ENCODE peak calls at places on chromosomes 13 and 19, in eight cellular contexts. Z is PC-9, A is spleen, F is left ventricle myocardium inferior, B is lower leg skin, I is thoracic aorta, W is GM12865, S is adrenal gland. O is an unnamed sample.

GRCh38 chr19:3434630-3435553 is 45.4 kb downstream of the SMIM24 start:
- DNase-seq in Z (peak; percentile 90), A (peak; percentile 99), F (peak; percentile 96), B (peak; percentile 94), I (peak; percentile 91), W (peak; percentile 98), S (peak; percentile 96), O (peak; percentile 81)

GRCh38 chr19:11179716-11180297 is 17.5 kb downstream of the KANK2 start:
- DNase-seq in Z (no peak), A (no peak), F (no peak), B (no peak), I (no peak), W (peak; percentile 83), S (no peak), O (no peak)

GRCh38 chr19:748274-748598 is 2.7 kb upstream of the MISP start:
- DNase-seq in Z (no peak), A (no peak), F (no peak), B (no peak), I (no peak), W (no peak), S (no peak), O (no peak)

GRCh38 chr13:39840201-39840600 is 184.7 kb downstream of the COG6 start:
- DNase-seq in Z (no peak), A (no peak), F (no peak), B (no peak), I (no peak), W (no peak), S (no peak), O (no peak)

GRCh38 chr13:105599477-105600037 is 935.9 kb downstream of the EFNB2 start:
- DNase-seq in Z (no peak), A (no peak), F (no peak), B (no peak), I (no peak), W (no peak), S (no peak), O (no peak)

GRCh38 chr19:2631213-2631821 is 71.2 kb downstream of the GNG7 start:
- DNase-seq in Z (no peak), A (peak; percentile 78), F (no peak), B (no peak), I (no peak), W (peak; percentile 77), S (no peak), O (no peak)

GRCh38 chr19:55353803-55354697 is 469 bp downstream of the COX6B2 start:
- DNase-seq in Z (peak; percentile 85), A (peak; percentile 86), F (peak; percentile 65), B (no peak), I (no peak), W (peak; percentile 58), S (no peak), O (no peak)

GRCh38 chr19:45955905-45956608 is 17.6 kb downstream of the NOVA2 start:
- DNase-seq in Z (peak; percentile 66), A (peak; percentile 84), F (peak; percentile 63), B (peak; percentile 28), I (no peak), W (no peak), S (peak; percentile 60), O (no peak)

GRCh38 chr19:41706741-41707501 is 1.5 kb upstream of the CEACAM5 start:
- DNase-seq in Z (peak; percentile 81), A (peak; percentile 90), F (peak; percentile 23), B (no peak), I (no peak), W (peak; percentile 67), S (peak; percentile 31), O (no peak)

GRCh38 chr13:50809133-50810090 is 34.1 kb downstream of the DLEU7 start:
- DNase-seq in Z (no peak), A (no peak), F (no peak), B (no peak), I (no peak), W (no peak), S (no peak), O (peak; percentile 91)

GRCh38 chr13:111006508-111007031 is 91.7 kb upstream of the ANKRD10 start:
- DNase-seq in Z (no peak), A (no peak), F (peak; percentile 83), B (peak; percentile 61), I (peak; percentile 69), W (no peak), S (peak; percentile 64), O (no peak)

GRCh38 chr13:111564657-111565056 is 244.2 kb downstream of the TEX29 start:
- DNase-seq in Z (no peak), A (peak; percentile 28), F (no peak), B (no peak), I (no peak), W (no peak), S (no peak), O (no peak)

GRCh38 chr19:39430675-39431593 is 4.8 kb downstream of the RPS16 start:
- DNase-seq in Z (peak; percentile 80), A (peak; percentile 75), F (no peak), B (no peak), I (peak; percentile 32), W (peak; percentile 86), S (peak; percentile 60), O (peak; percentile 99)

GRCh38 chr13:98447881-98448641 is 128.8 kb downstream of the STK24 start:
- DNase-seq in Z (no peak), A (no peak), F (peak; percentile 58), B (no peak), I (no peak), W (peak; percentile 87), S (no peak), O (no peak)

GRCh38 chr13:32951580-32951979 is 64.6 kb upstream of the KL start:
- DNase-seq in Z (no peak), A (no peak), F (no peak), B (no peak), I (no peak), W (no peak), S (no peak), O (no peak)

GRCh38 chr19:33302974-33303790 is 848 bp upstream of the CEBPA start:
- DNase-seq in Z (peak; percentile 68), A (peak; percentile 88), F (peak; percentile 57), B (no peak), I (no peak), W (no peak), S (no peak), O (peak; percentile 26)

GRCh38 chr19:14477417-14478112 is 2.4 kb upstream of the PTGER1 start:
- DNase-seq in Z (no peak), A (no peak), F (no peak), B (no peak), I (no peak), W (no peak), S (peak; percentile 33), O (no peak)

GRCh38 chr19:14476663-14477401 is 1.7 kb upstream of the PTGER1 start:
- DNase-seq in Z (peak; percentile 84), A (no peak), F (no peak), B (peak; percentile 50), I (no peak), W (no peak), S (no peak), O (no peak)

GRCh38 chr19:14475251-14476073 is at the start of gene PTGER1:
- DNase-seq in Z (peak; percentile 43), A (no peak), F (no peak), B (no peak), I (no peak), W (no peak), S (no peak), O (no peak)

GRCh38 chr19:14474827-14475226 is 327 bp downstream of the PTGER1 start:
- DNase-seq in Z (no peak), A (no peak), F (no peak), B (no peak), I (no peak), W (no peak), S (no peak), O (no peak)

DNA sequence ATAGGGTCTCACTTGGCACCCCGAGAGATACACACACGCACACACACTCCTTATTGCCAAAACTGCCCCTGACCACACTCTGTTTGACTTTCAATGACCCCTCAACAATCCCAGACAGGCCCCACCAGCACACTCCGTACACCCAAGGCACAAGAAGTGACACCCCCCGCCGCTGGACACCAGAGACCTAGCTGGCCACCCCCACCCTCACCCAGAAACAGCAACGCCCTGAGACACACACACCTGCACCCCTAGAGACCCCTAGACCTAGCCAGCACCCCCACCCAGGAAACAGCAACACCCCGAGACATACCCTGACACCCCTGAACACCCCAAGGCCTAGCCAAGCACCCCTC is 1.1 kb upstream of the PTGER1 start:
- DNase-seq in Z (no peak), A (no peak), F (no peak), B (no peak), I (no peak), W (no peak), S (no peak), O (no peak)
- H3K4me3 ChIP-seq in Z (no peak overlapping the region), A (no peak overlapping the region), F (no peak overlapping the region), B (no peak overlapping the region), I (no peak overlapping the region), W (no peak overlapping the region), S (no peak overlapping the region), O (no peak overlapping the region)

GRCh38 chr13:28530729-28531194 is 35.8 kb upstream of the FLT1 start:
- DNase-seq in Z (no peak), A (no peak), F (no peak), B (no peak), I (no peak), W (no peak), S (no peak), O (no peak)
- TF ChIP-seq CTCF in Z (no peak), A (no peak), F (peak; percentile 13), B (no peak), I (no peak), W (no peak), S (no peak), O (no peak)

DNA sequence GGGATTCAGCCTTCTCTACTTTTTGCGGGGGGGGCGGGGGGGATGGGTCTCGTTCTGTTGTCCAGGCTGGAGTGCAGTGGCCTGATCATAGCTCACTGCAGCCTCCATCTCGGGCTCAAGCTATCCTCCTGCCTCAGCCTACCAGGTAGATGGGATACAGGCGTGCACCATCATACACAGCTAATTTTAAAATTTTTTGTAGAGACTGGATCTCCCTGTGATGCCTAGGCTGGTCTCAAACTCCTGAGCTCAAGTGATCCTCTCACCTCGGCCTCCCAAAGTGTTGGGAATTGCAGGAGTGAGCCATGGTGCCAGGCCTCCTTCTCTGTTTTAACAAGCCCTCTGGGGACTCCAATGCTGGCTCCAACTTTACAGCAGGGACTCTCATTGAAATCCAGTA is 569 bp upstream of the ZNF792 start:
- DNase-seq in Z (no peak), A (no peak), F (no peak), B (no peak), I (no peak), W (no peak), S (no peak), O (no peak)
- H3K4me3 ChIP-seq in Z (no peak overlapping the region), A (peak overlapping the region; percentile 92), F (peak overlapping the region; percentile 97), B (no peak overlapping the region), I (peak overlapping the region; percentile 97), W (no peak overlapping the region), S (no peak overlapping the region), O (no peak overlapping the region)

DNA sequence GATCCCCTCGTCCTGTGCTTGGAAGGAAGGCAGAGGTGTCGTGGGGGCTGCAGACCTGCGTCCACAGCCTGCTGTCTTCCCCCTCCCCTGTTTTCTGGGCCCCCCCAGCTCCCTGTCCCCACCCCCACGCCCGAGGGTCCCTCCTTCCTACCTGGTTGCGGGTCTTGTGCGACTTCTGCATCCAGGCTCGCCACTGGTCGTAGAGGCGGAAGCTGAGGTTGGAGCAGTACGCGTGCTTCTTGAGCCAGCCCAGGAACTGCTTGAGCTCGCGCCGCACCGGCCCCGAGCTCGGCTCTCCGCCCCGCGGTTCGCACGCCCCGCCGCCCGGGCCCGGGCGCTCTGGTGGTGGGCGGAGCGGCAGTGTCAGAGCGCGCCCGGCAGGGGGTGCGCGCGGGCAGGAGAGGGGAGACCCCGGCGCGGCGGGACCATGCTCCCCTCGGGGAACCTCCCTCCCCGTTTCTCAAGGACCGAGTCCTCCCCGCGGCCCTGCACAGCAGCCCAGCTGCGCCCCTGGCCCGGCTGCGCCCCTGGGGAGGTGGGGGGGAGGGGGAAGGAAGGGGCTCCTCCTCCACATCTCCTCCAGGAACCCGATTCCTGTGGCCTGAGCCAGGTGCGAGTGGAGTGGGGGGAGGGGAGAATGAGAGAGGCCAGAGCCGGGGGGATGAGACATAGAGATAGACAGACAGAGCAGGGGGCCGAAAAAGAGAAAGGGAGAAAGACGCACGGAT is 5.7 kb downstream of the REX1BD start:
- DNase-seq in Z (peak; percentile 71), A (peak; percentile 93), F (peak; percentile 73), B (no peak), I (no peak), W (peak; percentile 76), S (peak; percentile 75), O (peak; percentile 25)
- TF ChIP-seq CTCF in Z (peak; percentile 88), A (peak; percentile 36), F (peak; percentile 93), B (no peak), I (peak; percentile 92), W (peak; percentile 80), S (peak; percentile 91), O (peak; percentile 91)

O was measured in LNCaP clone FGC.